ENCODE peak calls at places on chromosome 5, in seven cellular contexts. Z, V, Y, T, M, U and W are unnamed samples. For H3K79me1, the result is how much of the 10 kb centered on the place peaks cover.

GRCh38 chr5:32094691-32095090 is 79.4 kb downstream of the GOLPH3 start:
- DNase-seq in V (no peak), Y (no peak), U (no peak), Z (no peak), T (no peak), M (no peak), W (no peak)

GRCh38 chr5:10524376-10525123 is 39.3 kb upstream of the ANKRD33B start:
- DNase-seq in Y (peak), M (no peak), V (no peak), T (no peak), Z (peak), U (peak), W (no peak)

GRCh38 chr5:126508962-126509279 is 85.7 kb downstream of the GRAMD2B start:
- DNase-seq in T (no peak), Z (no peak), V (no peak), M (no peak), U (no peak), Y (peak), W (no peak)

GRCh38 chr5:151141535-151141934 is 16.0 kb downstream of the ANXA6 start:
- DNase-seq in T (peak), V (no peak), Z (peak), Y (no peak), U (no peak), M (peak), W (no peak)

GRCh38 chr5:180823938-180824629 is 21.5 kb upstream of the MGAT1 start:
- DNase-seq in T (no peak), M (peak), U (no peak), Y (no peak), Z (no peak), V (no peak), W (no peak)

GRCh38 chr5:40490464-40491083 is 189.1 kb upstream of the PTGER4 start:
- DNase-seq in Y (no peak), M (no peak), Z (no peak), V (no peak), U (no peak), T (no peak), W (no peak)

GRCh38 chr5:157172408-157172807 is 6.3 kb upstream of the GARIN3 start:
- DNase-seq in V (no peak), U (no peak), Z (no peak), T (no peak), Y (no peak), M (no peak), W (peak)

GRCh38 chr5:21931076-21931475 is 922.1 kb downstream of the CDH12 start:
- DNase-seq in Z (no peak), V (no peak), U (no peak), M (no peak), T (no peak), Y (no peak), W (no peak)

GRCh38 chr5:112737088-112737471 is 605 bp upstream of the APC start:
- DNase-seq in Y (no peak), M (no peak), Z (no peak), V (no peak), T (no peak), U (no peak), W (no peak)

GRCh38 chr5:34923694-34924461 is 5.5 kb upstream of the DNAJC21 start:
- DNase-seq in Y (peak), T (no peak), U (peak), Z (peak), M (no peak), V (no peak), W (peak)

GRCh38 chr5:111494350-111494999 is 17.9 kb downstream of the STARD4 start:
- DNase-seq in T (no peak), U (peak), V (no peak), Y (no peak), M (no peak), Z (peak), W (no peak)

GRCh38 chr5:163978897-163979296 is 473.5 kb downstream of the MAT2B start:
- DNase-seq in T (peak), M (no peak), U (no peak), V (no peak), Z (no peak), Y (no peak), W (peak)

GRCh38 chr5:151451626-151452520 is 4.5 kb downstream of the SLC36A1 start:
- DNase-seq in Z (peak), Y (peak), V (no peak), U (no peak), T (no peak), M (no peak), W (no peak)

GRCh38 chr5:2352101-2352861 is 399.2 kb downstream of the IRX2 start:
- DNase-seq in Z (no peak), Y (no peak), V (no peak), M (no peak), U (no peak), T (no peak), W (no peak)

GRCh38 chr5:88836195-88836838 is 46.7 kb downstream of the MEF2C start:
- DNase-seq in M (no peak), T (no peak), U (no peak), Y (peak), Z (peak), V (no peak), W (peak)

GRCh38 chr5:1659100-1660036 is 135.6 kb upstream of the LPCAT1 start:
- DNase-seq in T (peak), Z (no peak), U (no peak), M (no peak), V (no peak), Y (no peak), W (no peak)

GRCh38 chr5:120435129-120435528 is 29.0 kb upstream of the PRR16 start:
- DNase-seq in V (no peak), Y (no peak), T (no peak), Z (no peak), M (no peak), U (no peak), W (no peak)

GRCh38 chr5:160181965-160182622 is 47.2 kb upstream of the FABP6 start:
- DNase-seq in U (no peak), V (no peak), T (no peak), Y (peak), M (no peak), Z (no peak), W (no peak)

GRCh38 chr5:65874241-65874640 is 52.1 kb upstream of the ERBIN start:
- DNase-seq in T (no peak), Z (peak), M (no peak), V (no peak), U (no peak), Y (no peak), W (no peak)

GRCh38 chr5:112419050-112419595 is at the start of gene EPB41L4A:
- DNase-seq in M (peak), Y (peak), V (peak), U (no peak), T (no peak), Z (no peak), W (no peak)

GRCh38 chr5:401216-402034 is 41.6 kb upstream of the EXOC3 start:
- DNase-seq in U (no peak), V (no peak), T (peak), Y (no peak), M (no peak), Z (no peak), W (no peak)

GRCh38 chr5:113124914-113125313 is 148.3 kb downstream of the DCP2 start:
- DNase-seq in Z (no peak), V (no peak), Y (no peak), U (no peak), T (no peak), M (no peak), W (no peak)

GRCh38 chr5:60323596-60323995 is 376.4 kb downstream of the DEPDC1B start:
- DNase-seq in U (no peak), V (peak), Y (no peak), M (no peak), T (peak), Z (no peak), W (peak)

GRCh38 chr5:153546566-153546965 is 56.1 kb downstream of the GRIA1 start:
- DNase-seq in U (no peak), Z (no peak), Y (no peak), T (no peak), V (no peak), M (no peak), W (no peak)

GRCh38 chr5:89083791-89084190 is 200.8 kb upstream of the MEF2C start:
- DNase-seq in V (no peak), M (no peak), Y (peak), Z (peak), T (no peak), U (no peak), W (no peak)

GRCh38 chr5:76337949-76338589 is 65.0 kb upstream of the IQGAP2 start:
- DNase-seq in Z (peak), V (peak), M (peak), T (peak), U (peak), Y (peak), W (peak)

GRCh38 chr5:126961702-126962101 is 68.7 kb downstream of the MARCHF3 start:
- DNase-seq in V (no peak), Y (peak), Z (peak), M (no peak), T (no peak), U (peak), W (peak)

GRCh38 chr5:101067415-101067814 is 164.3 kb upstream of the ST8SIA4 start:
- DNase-seq in M (no peak), U (no peak), T (no peak), Y (no peak), V (no peak), Z (no peak), W (peak)

GRCh38 chr5:84274585-84275468 is 109.9 kb downstream of the EDIL3 start:
- DNase-seq in U (no peak), Z (peak), Y (peak), V (peak), T (no peak), M (peak), W (peak)

GRCh38 chr5:59279979-59280378 is 613.5 kb downstream of the PDE4D start:
- DNase-seq in T (no peak), Y (no peak), M (no peak), Z (no peak), U (no peak), V (no peak), W (no peak)

GRCh38 chr5:78570646-78571045 is 77.9 kb downstream of the LHFPL2 start:
- DNase-seq in U (no peak), Z (no peak), V (no peak), M (no peak), Y (no peak), T (no peak), W (no peak)

GRCh38 chr5:58548104-58548503 is 34.8 kb upstream of the RAB3C start:
- DNase-seq in M (no peak), Y (no peak), U (no peak), V (no peak), T (no peak), Z (no peak), W (no peak)

GRCh38 chr5:115685480-115685879 is 59.6 kb upstream of the TMED7 start:
- DNase-seq in Z (no peak), V (no peak), U (no peak), M (no peak), Y (no peak), T (no peak), W (peak)

GRCh38 chr5:115685966-115686691 is 60.3 kb upstream of the TMED7 start:
- DNase-seq in Y (no peak), V (no peak), Z (no peak), M (no peak), U (no peak), T (no peak), W (peak)

DNA sequence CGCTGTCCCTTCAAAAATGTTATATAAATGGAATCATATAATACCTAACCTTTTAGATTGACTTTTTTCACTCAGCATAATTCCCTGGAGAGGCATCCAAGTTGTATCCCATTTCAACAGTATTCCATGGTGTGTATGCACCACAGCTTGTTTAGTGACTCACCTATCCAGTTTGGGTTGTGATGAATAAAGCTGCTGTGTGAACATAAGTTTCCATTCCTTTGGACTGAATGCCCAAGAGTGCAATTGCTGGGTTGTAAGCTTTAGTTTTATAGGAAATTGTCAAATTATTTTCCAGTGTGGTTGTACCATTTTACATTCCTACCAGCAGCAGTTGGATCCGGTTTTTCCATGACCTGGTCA is 60.8 kb upstream of the TMED7 start:
- DNase-seq in M (no peak), V (no peak), Z (peak), U (no peak), T (no peak), Y (no peak), W (no peak)
- H3K4me2 ChIP-seq in M (no peak), V (no peak), Z (no peak), U (no peak), T (no peak), Y (no peak), W (no peak)

GRCh38 chr5:147670815-147671214 is 111.7 kb downstream of the JAKMIP2 start:
- DNase-seq in Y (no peak), V (no peak), Z (no peak), U (no peak), T (no peak), M (no peak), W (no peak)

GRCh38 chr5:147668385-147668784 is 114.1 kb downstream of the JAKMIP2 start:
- DNase-seq in T (no peak), V (no peak), U (no peak), Y (no peak), M (no peak), Z (no peak), W (peak)

GRCh38 chr5:147669113-147669869 is 113.2 kb downstream of the JAKMIP2 start:
- DNase-seq in Y (no peak), Z (no peak), M (no peak), V (no peak), U (no peak), T (no peak), W (no peak)

GRCh38 chr5:147666419-147666818 is 116.1 kb downstream of the JAKMIP2 start:
- DNase-seq in U (no peak), T (no peak), Z (no peak), M (no peak), V (no peak), Y (no peak), W (no peak)

DNA sequence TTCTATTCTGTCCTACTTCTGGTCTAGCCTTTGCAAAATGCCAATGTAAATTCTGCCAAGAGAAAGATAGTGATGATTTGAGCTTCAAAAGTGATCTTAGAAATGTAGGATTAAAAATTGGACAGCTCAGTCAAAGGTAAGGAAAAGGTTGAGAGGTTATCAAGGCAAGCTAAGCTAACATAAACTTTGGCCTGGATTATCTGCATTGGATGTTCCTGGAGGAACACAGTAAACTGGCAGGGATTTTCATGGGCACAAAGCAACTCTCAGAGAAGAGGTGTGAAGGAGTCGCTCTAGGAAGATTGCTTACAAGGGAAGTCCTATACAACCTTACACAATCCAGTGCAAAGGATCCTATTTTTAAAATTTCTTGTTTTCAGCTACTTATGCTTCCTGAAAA is 115.2 kb downstream of the JAKMIP2 start:
- DNase-seq in T (no peak), M (no peak), V (no peak), Z (no peak), U (no peak), Y (no peak), W (no peak)
- H3K79me1 ChIP-seq in T (under half), M (under half), V (under half), Z (under half), U (under half), Y (under half), W (under half)

DNA sequence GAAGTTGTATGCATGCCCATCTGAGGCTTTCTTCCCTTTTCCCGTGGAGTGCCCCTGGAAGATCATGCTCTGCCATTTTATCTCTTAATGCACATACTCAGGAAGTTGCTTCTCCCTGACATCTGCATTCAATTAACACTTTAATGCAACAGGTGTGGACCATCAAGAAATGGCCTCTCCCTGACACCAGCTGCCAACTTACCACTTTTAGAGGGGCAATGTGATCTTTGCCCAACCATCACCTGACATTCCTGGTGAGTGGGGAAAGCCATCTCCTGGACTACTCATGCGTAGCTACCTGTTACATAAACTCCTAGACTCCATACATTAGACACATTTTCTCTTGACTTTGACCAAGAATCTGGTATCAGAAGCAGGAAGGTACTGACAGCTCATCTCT is 1450.4 kb upstream of the CDH9 start:
- DNase-seq in M (no peak), Y (no peak), Z (no peak), T (no peak), U (no peak), V (no peak), W (no peak)
- H2BK120ac ChIP-seq in M (no peak), Y (no peak), Z (no peak), T (no peak), U (no peak), V (no peak), W (no peak)

GRCh38 chr5:178404987-178405386 is 172.4 kb upstream of the PHYKPL start:
- DNase-seq in V (no peak), T (no peak), M (no peak), Z (no peak), Y (no peak), U (no peak), W (no peak)

GRCh38 chr5:178403956-178404600 is 171.5 kb upstream of the PHYKPL start:
- DNase-seq in U (no peak), M (no peak), V (no peak), T (no peak), Z (no peak), Y (no peak), W (no peak)

GRCh38 chr5:178403351-178403750 is 170.7 kb upstream of the PHYKPL start:
- DNase-seq in Z (no peak), V (no peak), M (no peak), U (no peak), T (no peak), Y (no peak), W (no peak)

GRCh38 chr5:178398856-178399722 is 166.5 kb upstream of the PHYKPL start:
- DNase-seq in T (no peak), V (no peak), M (no peak), U (no peak), Y (no peak), Z (no peak), W (no peak)

DNA sequence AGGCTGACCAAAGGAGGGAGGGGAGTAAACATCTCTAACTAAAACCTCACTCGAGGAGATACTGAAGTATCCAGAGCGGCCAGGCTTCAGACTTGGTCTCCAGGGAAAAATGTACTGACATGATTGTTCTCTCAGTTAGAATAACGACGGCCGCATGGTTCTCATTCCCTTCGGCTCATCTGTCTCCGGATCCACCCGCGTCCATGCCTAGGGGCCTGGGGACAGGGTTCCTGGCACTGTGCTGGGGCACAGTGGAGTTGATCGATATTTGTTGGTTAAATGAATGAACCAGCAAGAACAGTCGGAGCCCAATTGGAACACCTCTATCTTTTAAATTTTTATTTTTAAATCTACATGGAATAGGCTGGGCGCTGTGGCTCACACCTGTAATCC is 167.1 kb upstream of the PHYKPL start:
- DNase-seq in Y (no peak), U (no peak), V (no peak), Z (no peak), M (no peak), T (no peak), W (no peak)
- H3K4me2 ChIP-seq in Y (no peak), U (no peak), V (no peak), Z (no peak), M (no peak), T (no peak), W (no peak)

DNA sequence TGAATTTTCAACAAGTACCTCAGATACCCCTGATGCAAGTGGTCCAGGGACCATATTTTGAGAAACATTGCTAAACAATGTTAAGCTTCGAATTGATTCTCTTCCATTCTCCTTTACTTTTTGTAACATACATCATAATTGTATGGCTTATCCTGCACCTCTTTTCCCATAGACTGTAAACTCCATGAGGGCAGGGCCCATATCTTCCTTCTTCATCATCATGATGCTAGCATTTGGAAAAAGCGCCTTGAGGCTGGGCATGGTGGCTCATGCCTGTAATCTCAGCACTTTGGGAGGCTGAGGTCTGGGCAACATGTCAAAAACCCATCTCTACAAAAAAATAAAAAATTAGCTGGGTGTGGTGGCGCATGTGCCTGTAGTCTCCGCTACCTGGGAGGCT is 14.5 kb upstream of the DELE1 start:
- DNase-seq in V (no peak), M (no peak), T (no peak), U (no peak), Y (no peak), Z (no peak), W (no peak)
- H3K79me1 ChIP-seq in V (under half), M (under half), T (under half), U (under half), Y (under half), Z (under half), W (under half)

GRCh38 chr5:92496545-92496944 is 1084.5 kb downstream of the NR2F1-AS1 start:
- DNase-seq in T (no peak), Y (no peak), U (no peak), V (no peak), M (no peak), Z (no peak), W (no peak)
- H2BK120ac ChIP-seq in T (no peak), Y (no peak), U (no peak), V (no peak), M (no peak), Z (no peak), W (no peak)

GRCh38 chr5:28810751-28811136 is 1772.4 kb upstream of the CDH9 start:
- DNase-seq in M (no peak), V (no peak), Y (no peak), T (no peak), U (no peak), Z (no peak), W (no peak)

GRCh38 chr5:28809811-28810750 is 1771.7 kb upstream of the CDH9 start:
- DNase-seq in U (peak), Y (no peak), V (no peak), M (no peak), Z (no peak), T (no peak), W (no peak)

GRCh38 chr5:28808967-28809810 is 1770.8 kb upstream of the CDH9 start:
- DNase-seq in M (no peak), Y (no peak), T (no peak), U (peak), V (no peak), Z (no peak), W (no peak)

DNA sequence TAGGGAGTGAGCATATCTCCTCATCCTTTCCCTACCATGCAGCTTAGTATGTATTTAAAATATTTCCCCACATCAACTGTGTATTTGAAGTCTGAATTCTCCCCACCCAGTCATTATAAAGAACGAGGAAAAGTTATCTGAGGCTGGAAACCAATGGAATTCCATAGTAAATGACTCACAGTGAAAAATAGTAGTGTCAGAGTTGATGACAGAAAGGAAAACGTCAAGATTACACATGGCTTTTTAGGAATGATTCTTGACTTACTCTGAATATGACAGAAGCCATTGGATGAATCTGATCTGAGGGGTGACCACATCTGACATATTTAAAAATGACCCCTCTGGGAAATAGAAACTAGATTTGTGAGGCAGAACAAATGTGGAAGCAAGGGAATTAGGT is 1768.8 kb upstream of the CDH9 start:
- DNase-seq in T (no peak), M (no peak), U (no peak), Z (no peak), Y (peak), V (no peak), W (no peak)
- H3K4me2 ChIP-seq in T (no peak), M (no peak), U (no peak), Z (no peak), Y (no peak), V (no peak), W (no peak)